ENCODE peak calls at places on chromosomes 7 and 10, in ten cellular contexts. B is fibroblast of lung, M is tibial nerve, H is K562, N is RWPE2, I is body of pancreas, P is PC-9, Y is HCT116, W is uterus, G is heart left ventricle. R is an unnamed sample.
A peak's percentile ranks its signal among the peaks of the same experiment; 100 is the strongest.

GRCh38 chr10:116115233-116115632 is 157.8 kb downstream of the GFRA1 start:
- DNase-seq in I (no peak), W (no peak), H (no peak), P (no peak), Y (no peak), G (no peak), N (no peak), M (no peak), B (no peak), R (no peak)

GRCh38 chr10:29858352-29859267 is 200.8 kb downstream of the JCAD start:
- DNase-seq in W (peak; percentile 63), I (peak; percentile 68), N (no peak), G (peak; percentile 74), H (no peak), Y (peak; percentile 36), B (peak; percentile 85), M (no peak), P (peak; percentile 79), R (no peak)

GRCh38 chr7:81013036-81013435 is 94.2 kb upstream of the SEMA3C start:
- DNase-seq in W (no peak), H (no peak), P (peak; percentile 83), G (no peak), N (no peak), B (peak; percentile 63), M (no peak), I (no peak), Y (peak; percentile 76), R (no peak)

GRCh38 chr7:123492485-123492884 is 41.9 kb downstream of the IQUB start:
- DNase-seq in N (no peak), H (peak; percentile 48), G (no peak), I (no peak), M (no peak), P (no peak), B (no peak), Y (no peak), W (no peak), R (no peak)

GRCh38 chr7:220151-220841 is 27.9 kb downstream of the FAM20C start:
- DNase-seq in H (peak; percentile 66), B (no peak), M (no peak), I (peak; percentile 40), W (no peak), Y (no peak), G (no peak), N (no peak), P (no peak), R (no peak)

GRCh38 chr7:33805630-33806233 is 99.6 kb upstream of the BMPER start:
- DNase-seq in W (peak; percentile 31), H (no peak), G (peak; percentile 27), P (no peak), M (no peak), B (peak; percentile 80), Y (no peak), I (no peak), N (no peak), R (no peak)

GRCh38 chr10:30027057-30028005 is 32.1 kb downstream of the JCAD start:
- DNase-seq in N (no peak), G (peak; percentile 58), M (no peak), P (no peak), I (peak; percentile 50), Y (peak; percentile 12), W (peak; percentile 43), B (no peak), H (peak; percentile 20), R (peak; percentile 72)

GRCh38 chr10:96488161-96488935 is 25.4 kb downstream of the TLL2 start:
- DNase-seq in H (no peak), P (no peak), G (no peak), N (no peak), Y (no peak), M (no peak), I (no peak), W (no peak), B (peak; percentile 58), R (no peak)

GRCh38 chr7:1922071-1922869 is 252.2 kb downstream of the ELFN1 start:
- DNase-seq in N (no peak), Y (no peak), I (no peak), P (no peak), W (peak; percentile 57), G (no peak), M (no peak), H (no peak), B (no peak), R (peak; percentile 51)

GRCh38 chr7:42099837-42100508 is 137.0 kb downstream of the GLI3 start:
- DNase-seq in W (no peak), P (no peak), I (no peak), H (no peak), N (no peak), G (no peak), B (no peak), M (no peak), Y (no peak), R (no peak)

GRCh38 chr10:44928462-44928861 is 17.3 kb downstream of the TMEM72 start:
- DNase-seq in Y (no peak), P (no peak), N (no peak), I (no peak), M (no peak), W (no peak), B (no peak), G (no peak), H (no peak), R (no peak)

GRCh38 chr10:127017406-127018297 is 112.4 kb downstream of the DOCK1 start:
- DNase-seq in B (peak; percentile 26), H (no peak), G (no peak), P (no peak), M (no peak), Y (no peak), I (no peak), N (no peak), W (no peak), R (no peak)

GRCh38 chr10:33335800-33336605 is 1.5 kb upstream of the NRP1 start:
- DNase-seq in W (peak; percentile 70), I (peak; percentile 79), H (no peak), M (peak; percentile 40), P (peak; percentile 72), N (peak; percentile 65), Y (no peak), B (peak; percentile 64), G (peak; percentile 83), R (no peak)

GRCh38 chr7:150941351-150941982 is 36.7 kb downstream of the KCNH2 start:
- DNase-seq in I (no peak), P (no peak), M (no peak), G (no peak), B (no peak), W (no peak), Y (no peak), N (no peak), H (no peak), R (no peak)

GRCh38 chr10:92696606-92697383 is 7.0 kb downstream of the HHEX start:
- DNase-seq in I (peak; percentile 29), P (no peak), M (no peak), B (no peak), G (no peak), W (no peak), Y (no peak), N (no peak), H (peak; percentile 69), R (no peak)

GRCh38 chr7:140773104-140773503 is 76.6 kb downstream of the NDUFB2 start:
- DNase-seq in P (no peak), W (no peak), H (no peak), Y (no peak), M (no peak), I (no peak), B (peak; percentile 2), G (no peak), N (no peak), R (no peak)

DNA sequence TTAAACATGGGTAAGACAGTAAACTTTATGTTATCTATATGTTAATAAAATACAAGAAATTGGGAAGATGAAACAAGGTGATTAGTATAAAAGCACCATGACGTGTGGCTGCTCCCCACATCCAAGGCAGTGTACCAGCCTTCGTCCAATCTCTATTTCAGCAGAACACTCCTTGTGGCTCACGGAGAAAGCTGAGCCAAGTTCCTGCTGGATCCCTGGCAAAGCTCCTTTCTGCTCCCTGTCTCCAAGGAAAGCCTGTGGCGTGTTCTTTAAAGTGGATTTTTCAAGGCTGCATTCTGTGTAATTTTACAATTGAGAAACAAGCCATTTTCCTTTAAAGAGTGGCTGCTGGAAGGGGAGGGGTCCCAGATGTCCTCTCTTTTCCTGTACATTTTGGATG is 467.3 kb downstream of the PTPRN2 start:
- DNase-seq in W (no peak), P (no peak), N (peak; percentile 4), B (no peak), I (no peak), G (no peak), H (no peak), M (no peak), Y (no peak), R (no peak)
- H3K9me3 ChIP-seq in W (no peaks in the 10 kb centered on the region), P (peaks cover 5% of the 10 kb centered on the region), N (peaks cover 9% of the 10 kb centered on the region), B (no peaks in the 10 kb centered on the region), I (no peaks in the 10 kb centered on the region), G (peaks cover 41% of the 10 kb centered on the region), H (no peaks in the 10 kb centered on the region), M (no peaks in the 10 kb centered on the region), Y (no peaks in the 10 kb centered on the region), R (peaks cover 25% of the 10 kb centered on the region)

DNA sequence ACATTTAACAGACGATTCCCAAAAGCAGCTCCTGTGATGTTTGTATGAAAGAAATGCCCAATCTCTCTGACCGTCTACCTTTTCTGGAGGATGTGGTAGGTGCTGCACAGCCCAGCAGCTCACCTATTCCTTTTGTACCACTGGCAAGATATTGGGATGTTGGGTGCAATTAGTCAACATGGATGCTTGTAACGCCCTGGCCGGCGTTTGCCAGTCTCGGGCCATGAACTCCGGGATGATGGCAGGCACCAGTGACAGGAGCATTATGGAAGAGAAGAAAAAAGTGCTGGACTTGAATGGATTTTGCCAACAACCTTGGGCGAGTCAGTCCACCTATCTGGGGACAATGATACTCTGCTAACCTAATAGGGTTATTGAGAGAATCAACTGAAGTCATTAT is 69.0 kb upstream of the ZNF438 start:
- DNase-seq in Y (no peak), H (no peak), G (no peak), I (no peak), W (no peak), M (no peak), N (no peak), B (no peak), P (no peak), R (no peak)
- H3K27ac ChIP-seq in Y (no peak overlapping the region), H (no peak overlapping the region), G (no peak overlapping the region), I (no peak overlapping the region), W (no peak overlapping the region), M (no peak overlapping the region), N (peak overlapping the region; percentile 51), B (no peak overlapping the region), P (peak overlapping the region; percentile 87), R (no peak overlapping the region)

DNA sequence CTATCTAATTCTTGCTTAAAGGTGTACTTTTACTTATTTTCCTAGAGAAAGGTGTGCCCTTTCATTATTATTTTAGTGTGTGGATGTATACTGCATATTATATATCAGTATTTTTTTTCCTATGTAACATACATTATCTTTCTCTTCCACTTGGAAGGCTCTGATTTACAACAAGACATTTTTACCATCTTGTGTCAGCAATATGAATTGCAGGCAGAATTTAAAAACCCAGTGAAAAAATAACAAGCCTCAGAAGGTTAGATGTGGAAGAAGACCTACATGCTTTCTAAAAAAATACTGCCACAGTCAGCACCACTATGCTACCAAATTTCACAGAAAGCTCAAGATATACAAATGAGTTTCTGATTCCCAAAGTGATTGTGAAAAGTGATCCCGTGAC is 327.7 kb upstream of the STEAP1 start:
- DNase-seq in H (no peak), N (no peak), M (no peak), Y (no peak), B (no peak), I (no peak), P (no peak), W (no peak), G (no peak), R (no peak)
- TF ChIP-seq CTCF in H (no peak), N (no peak), M (no peak), Y (no peak), B (no peak), I (no peak), P (no peak), W (no peak), G (no peak), R (no peak)

GRCh38 chr7:158473946-158474345 is 113.7 kb downstream of the PTPRN2 start:
- DNase-seq in M (no peak), N (no peak), Y (no peak), G (no peak), B (no peak), P (no peak), W (no peak), I (no peak), H (no peak), R (no peak)
- H3K9me3 ChIP-seq in M (no peaks in the 10 kb centered on the region), N (no peaks in the 10 kb centered on the region), Y (no peaks in the 10 kb centered on the region), G (no peaks in the 10 kb centered on the region), B (no peaks in the 10 kb centered on the region), P (no peaks in the 10 kb centered on the region), W (no peaks in the 10 kb centered on the region), I (no peaks in the 10 kb centered on the region), H (no peaks in the 10 kb centered on the region), R (no peaks in the 10 kb centered on the region)